ENCODE peak calls at places on chromosomes 16 and 17, in seven cellular contexts. Z is fibroblast of lung; U is LoVo; S is NCI-H2081; F is cardiac fibroblast; I is caudate nucleus; L is stimulated activated CD4-positive, alpha-beta T cell treated with anti-CD3 and anti-CD28 coated beads, Interleukin-1b, Interleukin-23, amount 100 ng/mL, for 1 hour. N is an unnamed sample.

GRCh38 chr16:78363843-78364242 is 264.4 kb downstream of the WWOX start:
- DNase-seq in Z (no peak), U (no peak), S (no peak), F (no peak), I (no peak), L (no peak), N (no peak)

GRCh38 chr16:53085539-53086450 is 31.0 kb downstream of the CHD9 start:
- DNase-seq in Z (peak), U (no peak), S (peak), F (no peak), I (no peak), L (no peak), N (no peak)

GRCh38 chr16:3112058-3112880 is at the start of gene ZNF205:
- DNase-seq in Z (peak), U (peak), S (peak), F (peak), I (peak), L (no peak), N (no peak)

GRCh38 chr16:8727084-8727590 is 52.7 kb downstream of the ABAT start:
- DNase-seq in Z (no peak), U (no peak), S (no peak), F (no peak), I (no peak), L (no peak), N (no peak)

GRCh38 chr16:4505356-4506153 is 29.4 kb downstream of the HMOX2 start:
- DNase-seq in Z (no peak), U (no peak), S (no peak), F (no peak), I (no peak), L (peak), N (no peak)

GRCh38 chr17:78844301-78845005 is 3.8 kb upstream of the USP36 start:
- DNase-seq in Z (peak), U (no peak), S (no peak), F (peak), I (no peak), L (no peak), N (no peak)

GRCh38 chr16:15055141-15056053 is 477 bp downstream of the NTAN1 start:
- DNase-seq in Z (peak), U (no peak), S (no peak), F (peak), I (no peak), L (no peak), N (no peak)

GRCh38 chr16:77213542-77214108 is 14.4 kb downstream of the SYCE1L start:
- DNase-seq in Z (peak), U (peak), S (no peak), F (peak), I (no peak), L (no peak), N (peak)

GRCh38 chr16:81151648-81152047 is 55.5 kb upstream of the GCSH start:
- DNase-seq in Z (no peak), U (no peak), S (no peak), F (no peak), I (no peak), L (no peak), N (no peak)

GRCh38 chr17:67194134-67194533 is 50.9 kb downstream of the HELZ start:
- DNase-seq in Z (no peak), U (no peak), S (no peak), F (peak), I (no peak), L (no peak), N (peak)

GRCh38 chr17:81578038-81578441 is 25.9 kb upstream of the FAAP100 start:
- DNase-seq in Z (no peak), U (no peak), S (no peak), F (peak), I (no peak), L (no peak), N (no peak)

GRCh38 chr17:55660171-55660886 is 62.3 kb downstream of the TMEM100 start:
- DNase-seq in Z (peak), U (no peak), S (no peak), F (peak), I (no peak), L (no peak), N (no peak)

GRCh38 chr17:17886747-17887146 is 50.0 kb upstream of the SREBF1 start:
- DNase-seq in Z (no peak), U (no peak), S (no peak), F (no peak), I (no peak), L (no peak), N (no peak)

GRCh38 chr17:43755389-43755875 is 3.2 kb downstream of the SOST start:
- DNase-seq in Z (peak), U (no peak), S (peak), F (peak), I (no peak), L (no peak), N (no peak)

GRCh38 chr16:75382611-75383010 is 50.7 kb downstream of the CFDP1 start:
- DNase-seq in Z (no peak), U (no peak), S (no peak), F (no peak), I (no peak), L (no peak), N (no peak)

GRCh38 chr16:87541004-87541881 is 48.4 kb upstream of the ZCCHC14 start:
- DNase-seq in Z (peak), U (no peak), S (no peak), F (peak), I (no peak), L (no peak), N (no peak)

GRCh38 chr17:58402679-58403078 is 14.7 kb downstream of the RNF43 start:
- DNase-seq in Z (no peak), U (peak), S (no peak), F (peak), I (no peak), L (no peak), N (no peak)

GRCh38 chr16:1296688-1297412 is 12.6 kb upstream of the UBE2I start:
- DNase-seq in Z (no peak), U (peak), S (no peak), F (peak), I (no peak), L (no peak), N (no peak)

GRCh38 chr17:4607773-4608187 is 23.5 kb downstream of the SMTNL2 start:
- DNase-seq in Z (peak), U (no peak), S (no peak), F (peak), I (no peak), L (no peak), N (no peak)

GRCh38 chr17:7043544-7044268 is at the start of gene SLC16A11:
- DNase-seq in Z (no peak), U (no peak), S (peak), F (peak), I (no peak), L (no peak), N (no peak)

GRCh38 chr16:85460983-85461813 is 151.9 kb upstream of the GSE1 start:
- DNase-seq in Z (peak), U (no peak), S (peak), F (peak), I (no peak), L (no peak), N (no peak)

GRCh38 chr17:38748329-38749221 is at the start of gene PCGF2:
- DNase-seq in Z (peak), U (peak), S (peak), F (peak), I (peak), L (no peak), N (peak)

GRCh38 chr17:30547778-30548177 is 70.6 kb downstream of the GOSR1 start:
- DNase-seq in Z (no peak), U (no peak), S (no peak), F (no peak), I (no peak), L (no peak), N (no peak)